ENCODE peak calls at places on chromosomes 5 and 9, in five cellular contexts. One of them, this sample, is unnamed.
A peak's percentile ranks its signal among the peaks of the same experiment; 100 is the strongest.

GRCh38 chr5:6393596-6394194 is 15.3 kb upstream of the MED10 start:
- DNase-seq in EL: no peak
- DNase-seq in SK-N-DZ: no peak
- DNase-seq in thyroid gland: no peak
- DNase-seq in NCI-H1092: no peak
- DNase-seq in this sample: no peak

GRCh38 chr5:103402861-103403260 is 144.3 kb downstream of the MACIR start:
- DNase-seq in SK-N-DZ: no peak
- DNase-seq in NCI-H1092: peak; percentile 7
- DNase-seq in thyroid gland: no peak
- DNase-seq in EL: peak; percentile 13
- DNase-seq in this sample: no peak

GRCh38 chr5:133236541-133236951 is 184.7 kb downstream of the HSPA4 start:
- DNase-seq in SK-N-DZ: no peak
- DNase-seq in NCI-H1092: no peak
- DNase-seq in thyroid gland: no peak
- DNase-seq in EL: no peak
- DNase-seq in this sample: no peak

GRCh38 chr9:97398999-97399758 is 12.7 kb upstream of the TDRD7 start:
- DNase-seq in EL: peak; percentile 64
- DNase-seq in NCI-H1092: peak; percentile 9
- DNase-seq in thyroid gland: peak; percentile 88
- DNase-seq in SK-N-DZ: peak; percentile 53
- DNase-seq in this sample: peak; percentile 74

GRCh38 chr9:105141448-105142101 is 102.9 kb upstream of the SLC44A1 start:
- DNase-seq in EL: no peak
- DNase-seq in thyroid gland: no peak
- DNase-seq in NCI-H1092: no peak
- DNase-seq in SK-N-DZ: no peak
- DNase-seq in this sample: no peak

GRCh38 chr9:72873456-72873855 is 79.4 kb downstream of the ALDH1A1 start:
- DNase-seq in thyroid gland: no peak
- DNase-seq in NCI-H1092: no peak
- DNase-seq in EL: no peak
- DNase-seq in SK-N-DZ: no peak
- DNase-seq in this sample: no peak

GRCh38 chr9:87336914-87337333 is 160.7 kb upstream of the DAPK1 start:
- DNase-seq in EL: peak; percentile 78
- DNase-seq in NCI-H1092: peak; percentile 73
- DNase-seq in SK-N-DZ: peak; percentile 67
- DNase-seq in thyroid gland: peak; percentile 32
- DNase-seq in this sample: no peak

GRCh38 chr5:77926337-77926736 is 150.2 kb upstream of the TBCA start:
- DNase-seq in NCI-H1092: no peak
- DNase-seq in EL: no peak
- DNase-seq in thyroid gland: no peak
- DNase-seq in SK-N-DZ: no peak
- DNase-seq in this sample: no peak

GRCh38 chr5:158958048-158958994 is 141.4 kb downstream of the EBF1 start:
- DNase-seq in EL: no peak
- DNase-seq in NCI-H1092: no peak
- DNase-seq in thyroid gland: no peak
- DNase-seq in SK-N-DZ: peak; percentile 18
- DNase-seq in this sample: no peak

GRCh38 chr5:95861221-95861857 is 38.8 kb upstream of the GLRX start:
- DNase-seq in SK-N-DZ: no peak
- DNase-seq in EL: peak; percentile 99
- DNase-seq in thyroid gland: peak; percentile 59
- DNase-seq in NCI-H1092: no peak
- DNase-seq in this sample: peak; percentile 67

GRCh38 chr9:115002371-115003120 is 72.2 kb upstream of the TNFSF8 start:
- DNase-seq in EL: no peak
- DNase-seq in thyroid gland: peak; percentile 87
- DNase-seq in NCI-H1092: no peak
- DNase-seq in SK-N-DZ: no peak
- DNase-seq in this sample: no peak

GRCh38 chr5:66642538-66642937 is 46.3 kb downstream of the MAST4 start:
- DNase-seq in SK-N-DZ: no peak
- DNase-seq in NCI-H1092: peak; percentile 52
- DNase-seq in thyroid gland: no peak
- DNase-seq in EL: no peak
- DNase-seq in this sample: no peak

GRCh38 chr5:117800261-117800660 is 1188.1 kb downstream of the DTWD2 start:
- DNase-seq in NCI-H1092: no peak
- DNase-seq in thyroid gland: no peak
- DNase-seq in SK-N-DZ: no peak
- DNase-seq in EL: peak; percentile 44
- DNase-seq in this sample: no peak

This sample was measured in lung.